ENCODE peak calls at places on chromosomes 7 and 10, in five cellular contexts. One of them, this sample, is unnamed.

GRCh38 chr10:88728107-88728763 is 22.2 kb downstream of the LIPK start:
- DNase-seq in H9: peak
- DNase-seq in IMR-90: no peak
- DNase-seq in neuronal stem cell: peak
- DNase-seq in H1: peak
- DNase-seq in this sample: peak

GRCh38 chr7:20651960-20652544 is 36.6 kb downstream of the ABCB5 start:
- DNase-seq in neuronal stem cell: no peak
- DNase-seq in IMR-90: no peak
- DNase-seq in H9: no peak
- DNase-seq in H1: no peak
- DNase-seq in this sample: no peak

GRCh38 chr10:48533540-48533939 is 71.3 kb downstream of the ARHGAP22 start:
- DNase-seq in H1: no peak
- DNase-seq in H9: no peak
- DNase-seq in neuronal stem cell: no peak
- DNase-seq in IMR-90: no peak
- DNase-seq in this sample: no peak

GRCh38 chr7:14836571-14837189 is 65.9 kb downstream of the DGKB start:
- DNase-seq in IMR-90: peak
- DNase-seq in neuronal stem cell: peak
- DNase-seq in H9: peak
- DNase-seq in H1: peak
- DNase-seq in this sample: no peak

GRCh38 chr7:45180084-45180986 is 22.7 kb downstream of the RAMP3 start:
- DNase-seq in H1: no peak
- DNase-seq in H9: peak
- DNase-seq in IMR-90: no peak
- DNase-seq in neuronal stem cell: no peak
- DNase-seq in this sample: no peak

GRCh38 chr10:117266400-117266799 is 25.5 kb downstream of the SLC18A2 start:
- DNase-seq in IMR-90: no peak
- DNase-seq in neuronal stem cell: no peak
- DNase-seq in H9: no peak
- DNase-seq in H1: no peak
- DNase-seq in this sample: no peak

GRCh38 chr10:101027281-101027680 is 3.6 kb downstream of the PDZD7 start:
- DNase-seq in H9: no peak
- DNase-seq in H1: no peak
- DNase-seq in IMR-90: no peak
- DNase-seq in neuronal stem cell: no peak
- DNase-seq in this sample: no peak

GRCh38 chr7:77327932-77328628 is 88.1 kb downstream of the GSAP start:
- DNase-seq in H9: no peak
- DNase-seq in neuronal stem cell: no peak
- DNase-seq in H1: no peak
- DNase-seq in IMR-90: no peak
- DNase-seq in this sample: no peak

GRCh38 chr7:149884016-149884415 is 10.2 kb downstream of the ATP6V0E2 start:
- DNase-seq in H1: no peak
- DNase-seq in neuronal stem cell: no peak
- DNase-seq in IMR-90: no peak
- DNase-seq in H9: peak
- DNase-seq in this sample: peak

GRCh38 chr10:46312953-46313352 is 26.2 kb downstream of the ANTXRL start:
- DNase-seq in IMR-90: no peak
- DNase-seq in H9: peak
- DNase-seq in H1: no peak
- DNase-seq in neuronal stem cell: no peak
- DNase-seq in this sample: no peak

GRCh38 chr7:105199372-105199771 is 185.4 kb downstream of the KMT2E start:
- DNase-seq in IMR-90: peak
- DNase-seq in H1: no peak
- DNase-seq in H9: no peak
- DNase-seq in neuronal stem cell: no peak
- DNase-seq in this sample: no peak

GRCh38 chr10:69406302-69406811 is 10.4 kb downstream of the TACR2 start:
- DNase-seq in H9: peak
- DNase-seq in IMR-90: no peak
- DNase-seq in neuronal stem cell: no peak
- DNase-seq in H1: no peak
- DNase-seq in this sample: no peak

GRCh38 chr10:110209399-110209925 is 2.1 kb downstream of the MXI1 start:
- DNase-seq in IMR-90: peak
- DNase-seq in H1: no peak
- DNase-seq in neuronal stem cell: peak
- DNase-seq in H9: peak
- DNase-seq in this sample: peak
- H3K23ac ChIP-seq in IMR-90: peak
- H3K23ac ChIP-seq in H1: no peak
- H3K23ac ChIP-seq in neuronal stem cell: peak
- H3K23ac ChIP-seq in H9: no peak
- H3K23ac ChIP-seq in this sample: no peak

GRCh38 chr7:18445916-18446520 is 49.5 kb upstream of the HDAC9 start:
- DNase-seq in IMR-90: no peak
- DNase-seq in H1: no peak
- DNase-seq in H9: no peak
- DNase-seq in neuronal stem cell: no peak
- DNase-seq in this sample: no peak
- H2AFZ ChIP-seq in IMR-90: no peak
- H2AFZ ChIP-seq in H1: no peak
- H2AFZ ChIP-seq in H9: no peak
- H2AFZ ChIP-seq in neuronal stem cell: peak
- H2AFZ ChIP-seq in this sample: no peak

GRCh38 chr7:39468841-39469240 is 97.4 kb upstream of the YAE1 start:
- DNase-seq in IMR-90: no peak
- DNase-seq in H9: no peak
- DNase-seq in neuronal stem cell: no peak
- DNase-seq in H1: no peak
- DNase-seq in this sample: no peak
- H3K23ac ChIP-seq in IMR-90: no peak
- H3K23ac ChIP-seq in H9: no peak
- H3K23ac ChIP-seq in neuronal stem cell: no peak
- H3K23ac ChIP-seq in H1: no peak
- H3K23ac ChIP-seq in this sample: no peak

GRCh38 chr7:7696458-7697119 is 21.8 kb downstream of the RPA3 start:
- DNase-seq in H1: no peak
- DNase-seq in IMR-90: peak
- DNase-seq in H9: no peak
- DNase-seq in neuronal stem cell: no peak
- DNase-seq in this sample: no peak
- H2AFZ ChIP-seq in H1: no peak
- H2AFZ ChIP-seq in IMR-90: no peak
- H2AFZ ChIP-seq in H9: no peak
- H2AFZ ChIP-seq in neuronal stem cell: no peak
- H2AFZ ChIP-seq in this sample: no peak

GRCh38 chr7:2247141-2247985 is 5.3 kb downstream of the NUDT1 start:
- DNase-seq in H9: peak
- DNase-seq in H1: no peak
- DNase-seq in IMR-90: no peak
- DNase-seq in neuronal stem cell: no peak
- DNase-seq in this sample: no peak
- H3K23ac ChIP-seq in H9: no peak
- H3K23ac ChIP-seq in H1: no peak
- H3K23ac ChIP-seq in IMR-90: no peak
- H3K23ac ChIP-seq in neuronal stem cell: peak
- H3K23ac ChIP-seq in this sample: no peak

GRCh38 chr7:7223250-7223649 is 40.9 kb downstream of the C1GALT1 start:
- DNase-seq in H9: no peak
- DNase-seq in neuronal stem cell: no peak
- DNase-seq in IMR-90: no peak
- DNase-seq in H1: no peak
- DNase-seq in this sample: no peak

GRCh38 chr7:7219216-7219615 is 36.9 kb downstream of the C1GALT1 start:
- DNase-seq in neuronal stem cell: no peak
- DNase-seq in H9: no peak
- DNase-seq in IMR-90: no peak
- DNase-seq in H1: no peak
- DNase-seq in this sample: no peak

GRCh38 chr7:7216279-7216678 is 33.9 kb downstream of the C1GALT1 start:
- DNase-seq in neuronal stem cell: no peak
- DNase-seq in H1: no peak
- DNase-seq in IMR-90: no peak
- DNase-seq in H9: no peak
- DNase-seq in this sample: no peak

GRCh38 chr7:7221602-7222038 is 39.3 kb downstream of the C1GALT1 start:
- DNase-seq in H9: no peak
- DNase-seq in IMR-90: peak
- DNase-seq in H1: no peak
- DNase-seq in neuronal stem cell: no peak
- DNase-seq in this sample: peak

GRCh38 chr7:7220821-7221220 is 38.5 kb downstream of the C1GALT1 start:
- DNase-seq in IMR-90: no peak
- DNase-seq in H9: no peak
- DNase-seq in H1: no peak
- DNase-seq in neuronal stem cell: no peak
- DNase-seq in this sample: no peak
- H2AFZ ChIP-seq in IMR-90: no peak
- H2AFZ ChIP-seq in H9: no peak
- H2AFZ ChIP-seq in H1: no peak
- H2AFZ ChIP-seq in neuronal stem cell: no peak
- H2AFZ ChIP-seq in this sample: no peak

This sample was measured in trophoblast cell.